ENCODE peak calls at places on chromosome 14, in seven cellular contexts. Y is naive thymus-derived CD4-positive, alpha-beta T cell; X is HS-5; M is GM03348; V is activated T-cell treated with anti-CD3 and anti-CD28 coated beads, Interleukin-2, amount 50 U/mL, for 24 hours; U is uterus; E is GM13977. B is an unnamed sample.

GRCh38 chr14:86501611-86502010 is 971.7 kb downstream of the FLRT2 start:
- DNase-seq in Y (no peak), X (no peak), M (no peak), V (no peak), U (no peak), E (no peak), B (no peak)

GRCh38 chr14:32559048-32559447 is 229.9 kb downstream of the AKAP6 start:
- DNase-seq in Y (no peak), X (no peak), M (peak; percentile 25), V (no peak), U (no peak), E (no peak), B (no peak)

GRCh38 chr14:88729159-88729558 is 63.6 kb downstream of the EML5 start:
- DNase-seq in Y (no peak), X (no peak), M (peak; percentile 20), V (no peak), U (no peak), E (no peak), B (no peak)

GRCh38 chr14:96823652-96824051 is 26.5 kb downstream of the VRK1 start:
- DNase-seq in Y (no peak), X (no peak), M (no peak), V (no peak), U (no peak), E (no peak), B (no peak)

GRCh38 chr14:99549684-99550083 is 54.3 kb downstream of the CCDC85C start:
- DNase-seq in Y (no peak), X (no peak), M (peak; percentile 51), V (no peak), U (no peak), E (no peak), B (no peak)

GRCh38 chr14:95220663-95221231 is 63.4 kb upstream of the DICER1 start:
- DNase-seq in Y (no peak), X (no peak), M (no peak), V (no peak), U (peak; percentile 54), E (no peak), B (no peak)

GRCh38 chr14:24440606-24441399 is 1.8 kb downstream of the SDR39U1 start:
- DNase-seq in Y (no peak), X (no peak), M (no peak), V (no peak), U (no peak), E (peak; percentile 5), B (no peak)

GRCh38 chr14:23646648-23647549 is 10.7 kb downstream of the DHRS2 start:
- DNase-seq in Y (no peak), X (no peak), M (no peak), V (no peak), U (no peak), E (no peak), B (no peak)

GRCh38 chr14:74541225-74541624 is 47.7 kb downstream of the ISCA2 start:
- DNase-seq in Y (no peak), X (no peak), M (no peak), V (no peak), U (no peak), E (no peak), B (no peak)

GRCh38 chr14:55281316-55281839 is 10.2 kb downstream of the FBXO34 start:
- DNase-seq in Y (no peak), X (no peak), M (no peak), V (no peak), U (no peak), E (no peak), B (no peak)

GRCh38 chr14:35261774-35262173 is 30.4 kb upstream of the PSMA6 start:
- DNase-seq in Y (no peak), X (no peak), M (no peak), V (no peak), U (no peak), E (no peak), B (peak; percentile 6)

GRCh38 chr14:55749946-55750345 is 169.9 kb downstream of the KTN1 start:
- DNase-seq in Y (no peak), X (no peak), M (no peak), V (no peak), U (no peak), E (no peak), B (no peak)

GRCh38 chr14:21494902-21495762 is 16.0 kb downstream of the METTL3 start:
- DNase-seq in Y (no peak), X (no peak), M (no peak), V (no peak), U (no peak), E (no peak), B (no peak)

GRCh38 chr14:51453869-51454268 is 197.8 kb upstream of the FRMD6 start:
- DNase-seq in Y (no peak), X (no peak), M (no peak), V (no peak), U (no peak), E (no peak), B (no peak)

GRCh38 chr14:61811882-61812346 is 49.7 kb downstream of the SNAPC1 start:
- DNase-seq in Y (no peak), X (no peak), M (no peak), V (no peak), U (no peak), E (no peak), B (no peak)

GRCh38 chr14:80762829-80763228 is 178.7 kb downstream of the CEP128 start:
- DNase-seq in Y (no peak), X (no peak), M (no peak), V (no peak), U (no peak), E (no peak), B (no peak)

GRCh38 chr14:51581017-51581881 is 70.5 kb upstream of the FRMD6 start:
- DNase-seq in Y (no peak), X (peak; percentile 68), M (peak; percentile 42), V (no peak), U (no peak), E (no peak), B (no peak)

GRCh38 chr14:68492889-68493288 is 300.0 kb downstream of the ZFP36L1 start:
- DNase-seq in Y (no peak), X (no peak), M (no peak), V (no peak), U (no peak), E (no peak), B (no peak)

GRCh38 chr14:75242546-75243273 is 35.9 kb upstream of the FOS start:
- DNase-seq in Y (no peak), X (no peak), M (peak; percentile 84), V (no peak), U (no peak), E (no peak), B (no peak)

GRCh38 chr14:68306934-68307758 is 485.7 kb downstream of the ZFP36L1 start:
- DNase-seq in Y (no peak), X (no peak), M (no peak), V (no peak), U (no peak), E (no peak), B (no peak)

GRCh38 chr14:34046799-34047520 is 96.1 kb upstream of the EGLN3 start:
- DNase-seq in Y (no peak), X (no peak), M (no peak), V (no peak), U (no peak), E (no peak), B (no peak)

GRCh38 chr14:68788275-68789001 is 4.4 kb downstream of the ZFP36L1 start:
- DNase-seq in Y (no peak), X (no peak), M (no peak), V (no peak), U (no peak), E (no peak), B (no peak)

GRCh38 chr14:101333335-101334280 is 227.7 kb upstream of the DIO3 start:
- DNase-seq in Y (no peak), X (no peak), M (no peak), V (no peak), U (no peak), E (no peak), B (no peak)

GRCh38 chr14:106790189-106791036 is 1264.0 kb downstream of the TMEM121 start:
- DNase-seq in Y (peak; percentile 36), X (no peak), M (no peak), V (peak; percentile 86), U (no peak), E (peak; percentile 69), B (no peak)

GRCh38 chr14:55328317-55328716 is 57.1 kb downstream of the FBXO34 start:
- DNase-seq in Y (no peak), X (peak; percentile 1), M (peak; percentile 36), V (no peak), U (no peak), E (no peak), B (no peak)

GRCh38 chr14:36580141-36580855 is 2.1 kb downstream of the NKX2-8 start:
- DNase-seq in Y (no peak), X (no peak), M (no peak), V (no peak), U (no peak), E (peak; percentile 18), B (no peak)

GRCh38 chr14:99628832-99629618 is 15.9 kb upstream of the HHIPL1 start:
- DNase-seq in Y (peak; percentile 30), X (no peak), M (peak; percentile 93), V (peak; percentile 77), U (peak; percentile 74), E (peak; percentile 86), B (no peak)

GRCh38 chr14:24259282-24260025 is 3.5 kb downstream of the TGM1 start:
- DNase-seq in Y (no peak), X (no peak), M (peak; percentile 90), V (no peak), U (no peak), E (no peak), B (no peak)

GRCh38 chr14:86604546-86604945 is 1074.6 kb downstream of the FLRT2 start:
- DNase-seq in Y (no peak), X (no peak), M (no peak), V (no peak), U (no peak), E (no peak), B (no peak)

B was measured in epithelial cell of proximal tubule.